ENCODE peak calls at places on chromosomes 7 and 10, in eight cellular contexts. I is stimulated activated CD8-positive, alpha-beta memory T cell treated with anti-CD3 and anti-CD28 coated beads, Interleukin-12 subunit alpha, Interleukin-12 subunit beta, amount 100 ng/mL, for 1 hour; M is NCI-H1694 treated with DMSO at 0.1 percent for 48 hours; B is ELF-1; D is anterior cingulate cortex; P is GM04504; V is stimulated activated CD4-positive, alpha-beta T cell treated with anti-CD3 and anti-CD28 coated beads, Interleukin-1b, Interleukin-23, amount 100 ng/mL, for 4 hours; J is GM04503. N is an unnamed sample.

GRCh38 chr7:513521-514166 is 6.0 kb downstream of the PDGFA start:
- DNase-seq in I (no peak), M (no peak), B (no peak), D (no peak), P (no peak), V (no peak), J (no peak), N (no peak)

GRCh38 chr10:113111900-113112853 is 162.1 kb downstream of the TCF7L2 start:
- DNase-seq in I (no peak), M (peak), B (no peak), D (no peak), P (peak), V (no peak), J (peak), N (peak)

GRCh38 chr7:70527489-70527888 is 604.5 kb upstream of the GALNT17 start:
- DNase-seq in I (no peak), M (no peak), B (no peak), D (no peak), P (no peak), V (no peak), J (no peak), N (no peak)

GRCh38 chr10:35659456-35659855 is 17.4 kb upstream of the FZD8 start:
- DNase-seq in I (no peak), M (no peak), B (no peak), D (no peak), P (no peak), V (no peak), J (no peak), N (no peak)

GRCh38 chr7:38880454-38880853 is 28.5 kb downstream of the VPS41 start:
- DNase-seq in I (no peak), M (no peak), B (no peak), D (no peak), P (no peak), V (no peak), J (no peak), N (no peak)

GRCh38 chr10:32400961-32401360 is 45.0 kb upstream of the CCDC7 start:
- DNase-seq in I (no peak), M (no peak), B (no peak), D (no peak), P (no peak), V (no peak), J (no peak), N (no peak)

GRCh38 chr10:8084799-8085198 is 30.3 kb downstream of the GATA3 start:
- DNase-seq in I (no peak), M (no peak), B (no peak), D (no peak), P (no peak), V (no peak), J (no peak), N (no peak)

GRCh38 chr10:97567891-97568290 is 4.7 kb upstream of the ANKRD2 start:
- DNase-seq in I (no peak), M (no peak), B (no peak), D (no peak), P (no peak), V (no peak), J (no peak), N (no peak)

GRCh38 chr7:134649231-134649775 is 2.6 kb downstream of the BPGM start:
- DNase-seq in I (no peak), M (no peak), B (no peak), D (no peak), P (no peak), V (no peak), J (no peak), N (peak)

GRCh38 chr7:101913247-101913721 is 95.9 kb downstream of the CUX1 start:
- DNase-seq in I (no peak), M (no peak), B (no peak), D (no peak), P (no peak), V (no peak), J (no peak), N (no peak)

GRCh38 chr7:33742999-33743587 is 162.2 kb upstream of the BMPER start:
- DNase-seq in I (no peak), M (no peak), B (no peak), D (no peak), P (no peak), V (no peak), J (no peak), N (no peak)

GRCh38 chr7:81957517-81957916 is 187.7 kb upstream of the HGF start:
- DNase-seq in I (no peak), M (no peak), B (no peak), D (no peak), P (no peak), V (no peak), J (no peak), N (no peak)

GRCh38 chr10:92946491-92946890 is 98.2 kb downstream of the EXOC6 start:
- DNase-seq in I (no peak), M (no peak), B (no peak), D (no peak), P (no peak), V (no peak), J (no peak), N (no peak)

GRCh38 chr10:36172574-36172973 is 530.5 kb upstream of the FZD8 start:
- DNase-seq in I (no peak), M (no peak), B (no peak), D (no peak), P (no peak), V (no peak), J (no peak), N (no peak)

GRCh38 chr10:84493951-84494848 is 165.8 kb downstream of the CCSER2 start:
- DNase-seq in I (no peak), M (no peak), B (peak), D (no peak), P (no peak), V (no peak), J (no peak), N (peak)

GRCh38 chr7:37796134-37796775 is 52.1 kb upstream of the NME8 start:
- DNase-seq in I (no peak), M (no peak), B (no peak), D (no peak), P (no peak), V (no peak), J (no peak), N (no peak)

GRCh38 chr7:16512097-16512496 is 14.5 kb upstream of the LRRC72 start:
- DNase-seq in I (no peak), M (no peak), B (peak), D (no peak), P (no peak), V (no peak), J (no peak), N (no peak)

GRCh38 chr7:139505563-139505962 is 17.9 kb upstream of the CLEC2L start:
- DNase-seq in I (no peak), M (no peak), B (peak), D (no peak), P (no peak), V (no peak), J (no peak), N (no peak)

GRCh38 chr10:70634011-70634410 is 31.5 kb upstream of the PRF1 start:
- DNase-seq in I (no peak), M (no peak), B (peak), D (no peak), P (no peak), V (no peak), J (no peak), N (no peak)

GRCh38 chr7:8303904-8304528 is 42.0 kb upstream of the ICA1 start:
- DNase-seq in I (no peak), M (no peak), B (peak), D (no peak), P (no peak), V (no peak), J (no peak), N (peak)

GRCh38 chr7:584820-585219 is 65.2 kb upstream of the PDGFA start:
- DNase-seq in I (no peak), M (no peak), B (no peak), D (no peak), P (no peak), V (no peak), J (no peak), N (no peak)

GRCh38 chr10:5355762-5356478 is 8.8 kb upstream of the UCN3 start:
- DNase-seq in I (no peak), M (no peak), B (no peak), D (no peak), P (no peak), V (no peak), J (no peak), N (no peak)

GRCh38 chr10:119817991-119818888 is 54.4 kb downstream of the MCMBP start:
- DNase-seq in I (no peak), M (no peak), B (peak), D (peak), P (no peak), V (no peak), J (no peak), N (peak)

GRCh38 chr10:104732222-104732621 is 91.1 kb downstream of the SORCS3 start:
- DNase-seq in I (no peak), M (no peak), B (no peak), D (no peak), P (no peak), V (no peak), J (no peak), N (no peak)

GRCh38 chr7:158854681-158855081 is 1.7 kb upstream of the DYNC2I1 start:
- DNase-seq in I (no peak), M (no peak), B (no peak), D (no peak), P (no peak), V (no peak), J (no peak), N (no peak)

GRCh38 chr7:64098-64521 is 128.3 kb upstream of the FAM20C start:
- DNase-seq in I (no peak), M (peak), B (peak), D (peak), P (peak), V (no peak), J (no peak), N (peak)

GRCh38 chr7:36127075-36127740 is 25.8 kb upstream of the EEPD1 start:
- DNase-seq in I (no peak), M (peak), B (no peak), D (no peak), P (no peak), V (no peak), J (no peak), N (no peak)

GRCh38 chr7:97126483-97127171 is 9.1 kb downstream of the SDHAF3 start:
- DNase-seq in I (no peak), M (no peak), B (peak), D (no peak), P (no peak), V (no peak), J (no peak), N (no peak)

GRCh38 chr10:128859738-128860386 is 607.2 kb upstream of the MGMT start:
- DNase-seq in I (no peak), M (no peak), B (no peak), D (no peak), P (no peak), V (no peak), J (no peak), N (peak)

GRCh38 chr10:44310762-44311562 is 73.9 kb downstream of the CXCL12 start:
- DNase-seq in I (peak), M (no peak), B (peak), D (peak), P (peak), V (peak), J (peak), N (peak)

GRCh38 chr7:77352688-77353406 is 63.3 kb downstream of the GSAP start:
- DNase-seq in I (no peak), M (no peak), B (no peak), D (no peak), P (no peak), V (no peak), J (no peak), N (no peak)

GRCh38 chr10:5536486-5536885 is 11.7 kb downstream of the CALML3 start:
- DNase-seq in I (no peak), M (no peak), B (no peak), D (no peak), P (no peak), V (no peak), J (no peak), N (no peak)

GRCh38 chr7:111756687-111757178 is 194.4 kb upstream of the IMMP2L start:
- DNase-seq in I (no peak), M (no peak), B (peak), D (peak), P (no peak), V (no peak), J (peak), N (no peak)

GRCh38 chr7:158824028-158824427 is 5.3 kb downstream of the ESYT2 start:
- DNase-seq in I (peak), M (no peak), B (no peak), D (no peak), P (no peak), V (peak), J (no peak), N (no peak)

GRCh38 chr7:66869660-66870450 is 51.2 kb upstream of the TMEM248 start:
- DNase-seq in I (no peak), M (no peak), B (no peak), D (no peak), P (no peak), V (no peak), J (no peak), N (no peak)